ENCODE peak calls at places on chromosomes 5 and 9, in eight cellular contexts. O is NCI-H1930; L is activated CD4-positive, alpha-beta T cell treated with anti-CD3 and anti-CD28 coated beads for 4 hours; R is amniotic epithelial cell; Z is germinal center; H is HuH-7; T is mucosa of descending colon; J is GM06990. P is an unnamed sample.

GRCh38 chr5:160463775-160464465 is 42.3 kb downstream of the PTTG1 start:
- DNase-seq in R (peak; percentile 42), O (no peak), Z (no peak), J (no peak), H (peak; percentile 33), T (no peak), L (no peak), P (peak; percentile 90)

GRCh38 chr5:149799119-149799623 is 69.1 kb downstream of the PPARGC1B start:
- DNase-seq in T (no peak), J (no peak), L (no peak), H (peak; percentile 19), Z (no peak), O (no peak), R (peak; percentile 76), P (peak; percentile 90)

GRCh38 chr5:10637944-10638343 is 74.1 kb downstream of the ANKRD33B start:
- DNase-seq in Z (no peak), T (no peak), R (no peak), L (no peak), O (no peak), J (no peak), H (no peak), P (no peak)

GRCh38 chr9:123418506-123418905 is 62.5 kb downstream of the CRB2 start:
- DNase-seq in R (no peak), J (no peak), H (no peak), Z (no peak), T (peak; percentile 8), O (no peak), L (no peak), P (no peak)

GRCh38 chr9:137916540-137916939 is 39.0 kb downstream of the CACNA1B start:
- DNase-seq in T (no peak), Z (no peak), J (no peak), R (no peak), O (no peak), H (no peak), L (no peak), P (no peak)

GRCh38 chr9:126973651-126974529 is 59.3 kb downstream of the RALGPS1 start:
- DNase-seq in H (no peak), O (no peak), T (no peak), Z (no peak), L (no peak), J (no peak), R (no peak), P (no peak)

GRCh38 chr9:90839183-90839582 is 37.6 kb downstream of the SYK start:
- DNase-seq in O (no peak), L (no peak), R (no peak), J (no peak), H (no peak), Z (no peak), T (no peak), P (no peak)

GRCh38 chr9:88933607-88934379 is 57.5 kb upstream of the S1PR3 start:
- DNase-seq in L (no peak), J (no peak), R (no peak), T (no peak), O (no peak), H (no peak), Z (no peak), P (no peak)

GRCh38 chr5:72282878-72283277 is 37.2 kb downstream of the MRPS27 start:
- DNase-seq in O (no peak), R (peak; percentile 93), H (no peak), L (no peak), T (no peak), Z (no peak), J (no peak), P (peak; percentile 81)

GRCh38 chr9:94639045-94639995 is at the start of gene FBP1:
- DNase-seq in Z (peak; percentile 60), O (no peak), L (peak; percentile 27), H (peak; percentile 44), R (peak; percentile 22), T (peak; percentile 83), J (peak; percentile 49), P (no peak)

GRCh38 chr5:67156976-67157583 is 39.5 kb downstream of the CD180 start:
- DNase-seq in O (no peak), L (peak; percentile 57), J (no peak), R (peak; percentile 21), Z (peak; percentile 59), H (peak; percentile 36), T (peak; percentile 45), P (peak; percentile 36)

GRCh38 chr5:126805108-126805507 is 28.2 kb downstream of the LMNB1 start:
- DNase-seq in O (no peak), L (no peak), T (no peak), J (no peak), R (no peak), Z (no peak), H (no peak), P (peak; percentile 59)

GRCh38 chr9:81595887-81596558 is 93.3 kb downstream of the TLE1 start:
- DNase-seq in H (no peak), J (no peak), L (no peak), T (no peak), R (no peak), Z (no peak), O (peak; percentile 1), P (no peak)

GRCh38 chr5:91787718-91788117 is 404.6 kb upstream of the ARRDC3 start:
- DNase-seq in Z (no peak), R (no peak), J (no peak), O (no peak), T (no peak), H (no peak), L (no peak), P (peak; percentile 2)

GRCh38 chr9:135849186-135849585 is 58.2 kb downstream of the CAMSAP1 start:
- DNase-seq in O (no peak), J (no peak), R (no peak), L (no peak), T (no peak), H (no peak), Z (no peak), P (no peak)

GRCh38 chr9:16257604-16258003 is 612.9 kb downstream of the BNC2 start:
- DNase-seq in O (no peak), J (no peak), R (peak; percentile 78), L (no peak), H (no peak), T (no peak), Z (no peak), P (peak; percentile 42)

GRCh38 chr9:116693233-116693731 is 6.2 kb downstream of the TRIM32 start:
- DNase-seq in O (no peak), J (no peak), T (no peak), Z (no peak), H (no peak), L (no peak), R (peak; percentile 26), P (peak; percentile 62)

GRCh38 chr5:139698461-139699146 is 50.5 kb downstream of the CXXC5 start:
- DNase-seq in Z (peak; percentile 53), R (peak; percentile 66), L (no peak), J (no peak), O (no peak), T (peak; percentile 80), H (no peak), P (peak; percentile 62)

GRCh38 chr5:77995793-77996409 is 219.8 kb upstream of the TBCA start:
- DNase-seq in H (no peak), T (no peak), J (no peak), R (no peak), O (no peak), L (no peak), Z (no peak), P (no peak)

GRCh38 chr5:1204693-1205242 is 3.4 kb downstream of the SLC6A19 start:
- DNase-seq in R (peak; percentile 24), O (no peak), L (no peak), Z (no peak), J (no peak), T (no peak), H (peak; percentile 88), P (peak; percentile 38)

GRCh38 chr5:125550237-125550636 is 803.8 kb upstream of the ZNF608 start:
- DNase-seq in H (no peak), O (no peak), R (no peak), L (no peak), Z (no peak), J (no peak), T (no peak), P (peak; percentile 63)

GRCh38 chr5:124951676-124952075 is 205.2 kb upstream of the ZNF608 start:
- DNase-seq in R (no peak), L (no peak), J (peak; percentile 44), Z (peak; percentile 36), T (no peak), O (no peak), H (no peak), P (no peak)

GRCh38 chr5:138438003-138438723 is 694 bp upstream of the REEP2 start:
- DNase-seq in R (no peak), H (no peak), Z (no peak), T (no peak), J (no peak), O (no peak), L (no peak), P (no peak)

GRCh38 chr5:66828551-66829421 is 232.6 kb downstream of the MAST4 start:
- DNase-seq in T (peak; percentile 35), Z (peak; percentile 41), H (peak; percentile 20), J (no peak), R (peak; percentile 67), L (peak; percentile 44), O (no peak), P (peak; percentile 83)

GRCh38 chr9:82495884-82496777 is 507.6 kb downstream of the SPATA31D1 start:
- DNase-seq in O (no peak), H (no peak), T (no peak), R (no peak), J (no peak), Z (no peak), L (no peak), P (no peak)

GRCh38 chr5:23223846-23224245 is 283.6 kb upstream of the PRDM9 start:
- DNase-seq in H (no peak), L (no peak), J (no peak), Z (no peak), O (no peak), R (no peak), T (no peak), P (peak; percentile 12)

GRCh38 chr5:60887096-60887495 is 43.0 kb upstream of the ELOVL7 start:
- DNase-seq in R (no peak), J (no peak), O (no peak), H (no peak), Z (no peak), L (no peak), T (no peak), P (no peak)

GRCh38 chr5:141940695-141941271 is 17.1 kb downstream of the DELE1 start:
- DNase-seq in O (no peak), T (no peak), H (no peak), L (no peak), Z (no peak), R (no peak), J (no peak), P (no peak)

GRCh38 chr9:132614324-132614723 is 31.9 kb downstream of the BARHL1 start:
- DNase-seq in Z (no peak), J (no peak), R (no peak), H (no peak), L (no peak), O (no peak), T (no peak), P (no peak)

GRCh38 chr9:79357185-79357584 is 214.6 kb upstream of the TLE4 start:
- DNase-seq in H (no peak), J (no peak), T (no peak), Z (no peak), R (no peak), O (no peak), L (no peak), P (no peak)

GRCh38 chr9:109010676-109011655 is 2.3 kb downstream of the CTNNAL1 start:
- DNase-seq in R (peak; percentile 90), T (no peak), Z (peak; percentile 11), O (no peak), J (peak; percentile 55), H (peak; percentile 12), L (peak; percentile 72), P (peak; percentile 94)

GRCh38 chr5:134529460-134529859 is 4.0 kb downstream of the JADE2 start:
- DNase-seq in J (no peak), R (no peak), H (no peak), L (no peak), Z (no peak), O (no peak), T (no peak), P (no peak)

P was measured in iris pigment epithelial cell.